ENCODE peak calls at places on chromosomes 12 and 14, in four cellular contexts. Y, D, F and R are unnamed samples. For H3K4me1 and H4K20me1, the result is how much of the 10 kb centered on the place peaks cover.

GRCh38 chr12:111529424-111530368 is 69.4 kb downstream of the ATXN2 start:
- DNase-seq in Y (peak), F (peak), D (peak), R (peak)

GRCh38 chr12:47307680-47308399 is 228.1 kb upstream of the AMIGO2 start:
- DNase-seq in D (peak), Y (peak), F (peak), R (peak)

GRCh38 chr12:130394906-130395305 is 57.2 kb downstream of the PIWIL1 start:
- DNase-seq in F (no peak), Y (no peak), D (no peak), R (no peak)

GRCh38 chr14:38342803-38343202 is 86.9 kb upstream of the CLEC14A start:
- DNase-seq in Y (no peak), F (no peak), D (no peak), R (peak)

GRCh38 chr14:81402123-81402495 is 2.0 kb upstream of the STON2 start:
- DNase-seq in D (no peak), F (no peak), Y (no peak), R (peak)

GRCh38 chr14:67413806-67414769 is 2.1 kb upstream of the PLEK2 start:
- DNase-seq in Y (peak), D (no peak), F (peak), R (peak)

GRCh38 chr14:46499521-46499920 is 152.1 kb downstream of the RPL10L start:
- DNase-seq in F (no peak), Y (no peak), D (no peak), R (no peak)

GRCh38 chr12:92218394-92219077 is 72.9 kb upstream of the BTG1 start:
- DNase-seq in Y (no peak), D (no peak), F (no peak), R (peak)

GRCh38 chr14:29311983-29312382 is 545.4 kb downstream of the FOXG1 start:
- DNase-seq in F (no peak), Y (no peak), D (no peak), R (peak)

GRCh38 chr12:116644806-116645205 is 85.6 kb downstream of the MAP1LC3B2 start:
- DNase-seq in F (no peak), D (no peak), Y (no peak), R (no peak)

GRCh38 chr12:49244161-49244560 is 20.7 kb upstream of the TUBA1C start:
- DNase-seq in Y (no peak), F (no peak), D (no peak), R (peak)

GRCh38 chr12:109310247-109311125 is 1.4 kb upstream of the FOXN4 start:
- DNase-seq in D (peak), Y (no peak), F (no peak), R (no peak)

GRCh38 chr14:74516451-74517155 is 23.0 kb downstream of the ISCA2 start:
- DNase-seq in Y (peak), F (no peak), D (no peak), R (peak)

GRCh38 chr14:48955857-48956256 is 630.3 kb downstream of the RPS29 start:
- DNase-seq in Y (no peak), D (no peak), F (no peak), R (no peak)

GRCh38 chr12:69074559-69075349 is 141.8 kb upstream of the CPM start:
- DNase-seq in F (no peak), D (no peak), Y (no peak), R (no peak)

GRCh38 chr12:3207858-3208257 is 130.7 kb downstream of the TSPAN9 start:
- DNase-seq in Y (no peak), F (peak), D (no peak), R (no peak)

GRCh38 chr12:89507015-89507824 is 17.4 kb downstream of the GALNT4 start:
- DNase-seq in D (no peak), F (no peak), Y (no peak), R (no peak)

GRCh38 chr14:104187931-104188726 is 49.7 kb downstream of the KIF26A start:
- DNase-seq in D (no peak), F (no peak), Y (no peak), R (no peak)

GRCh38 chr14:67480011-67480410 is 8.5 kb downstream of the TMEM229B start:
- DNase-seq in F (no peak), Y (no peak), D (no peak), R (no peak)

DNA sequence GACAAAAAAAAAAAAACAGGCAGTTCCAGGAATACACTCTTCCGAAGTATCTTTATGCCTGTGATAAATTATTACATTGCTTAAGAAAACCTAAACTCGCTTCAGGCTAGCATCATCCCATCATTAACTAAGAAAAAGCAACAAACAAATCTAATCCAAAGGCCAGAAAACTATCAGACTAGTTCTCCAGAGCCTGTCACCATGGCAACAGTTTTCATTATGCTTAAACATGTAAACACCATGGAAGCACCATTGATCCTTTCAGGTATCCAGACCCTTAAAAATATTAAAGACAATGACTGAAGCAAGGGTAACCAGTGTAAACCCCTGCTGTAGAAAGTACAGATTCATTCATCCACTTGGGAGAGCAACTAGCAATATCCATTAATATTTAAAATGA is 9.8 kb downstream of the DAD1 start:
- DNase-seq in F (no peak), D (no peak), Y (no peak), R (peak)
- H3K4me1 ChIP-seq in F (under half), D (under half), Y (under half), R (under half)

GRCh38 chr12:122032570-122032969 is 10.9 kb downstream of the BCL7A start:
- DNase-seq in D (no peak), F (no peak), Y (no peak), R (no peak)

GRCh38 chr12:122029620-122030426 is 8.1 kb downstream of the BCL7A start:
- DNase-seq in Y (no peak), F (no peak), D (no peak), R (no peak)

GRCh38 chr12:122030427-122030825 is 8.7 kb downstream of the BCL7A start:
- DNase-seq in Y (no peak), F (no peak), D (no peak), R (no peak)

GRCh38 chr12:122028601-122029560 is 7.2 kb downstream of the BCL7A start:
- DNase-seq in Y (no peak), F (no peak), D (no peak), R (no peak)

GRCh38 chr12:122031342-122032216 is 9.9 kb downstream of the BCL7A start:
- DNase-seq in F (no peak), D (peak), Y (peak), R (peak)
- H4K20me1 ChIP-seq in F (under half), D (under half), Y (under half), R (under half)

GRCh38 chr14:100653409-100653808 is 66.2 kb upstream of the BEGAIN start:
- DNase-seq in D (no peak), F (no peak), Y (no peak), R (no peak)

GRCh38 chr14:100652739-100653138 is 65.5 kb upstream of the BEGAIN start:
- DNase-seq in D (no peak), Y (no peak), F (no peak), R (no peak)

GRCh38 chr14:100656996-100657395 is 69.7 kb upstream of the DLK1 start:
- DNase-seq in D (no peak), F (no peak), Y (no peak), R (no peak)

GRCh38 chr14:100654025-100654813 is 67.0 kb upstream of the BEGAIN start:
- DNase-seq in Y (no peak), D (no peak), F (no peak), R (no peak)

DNA sequence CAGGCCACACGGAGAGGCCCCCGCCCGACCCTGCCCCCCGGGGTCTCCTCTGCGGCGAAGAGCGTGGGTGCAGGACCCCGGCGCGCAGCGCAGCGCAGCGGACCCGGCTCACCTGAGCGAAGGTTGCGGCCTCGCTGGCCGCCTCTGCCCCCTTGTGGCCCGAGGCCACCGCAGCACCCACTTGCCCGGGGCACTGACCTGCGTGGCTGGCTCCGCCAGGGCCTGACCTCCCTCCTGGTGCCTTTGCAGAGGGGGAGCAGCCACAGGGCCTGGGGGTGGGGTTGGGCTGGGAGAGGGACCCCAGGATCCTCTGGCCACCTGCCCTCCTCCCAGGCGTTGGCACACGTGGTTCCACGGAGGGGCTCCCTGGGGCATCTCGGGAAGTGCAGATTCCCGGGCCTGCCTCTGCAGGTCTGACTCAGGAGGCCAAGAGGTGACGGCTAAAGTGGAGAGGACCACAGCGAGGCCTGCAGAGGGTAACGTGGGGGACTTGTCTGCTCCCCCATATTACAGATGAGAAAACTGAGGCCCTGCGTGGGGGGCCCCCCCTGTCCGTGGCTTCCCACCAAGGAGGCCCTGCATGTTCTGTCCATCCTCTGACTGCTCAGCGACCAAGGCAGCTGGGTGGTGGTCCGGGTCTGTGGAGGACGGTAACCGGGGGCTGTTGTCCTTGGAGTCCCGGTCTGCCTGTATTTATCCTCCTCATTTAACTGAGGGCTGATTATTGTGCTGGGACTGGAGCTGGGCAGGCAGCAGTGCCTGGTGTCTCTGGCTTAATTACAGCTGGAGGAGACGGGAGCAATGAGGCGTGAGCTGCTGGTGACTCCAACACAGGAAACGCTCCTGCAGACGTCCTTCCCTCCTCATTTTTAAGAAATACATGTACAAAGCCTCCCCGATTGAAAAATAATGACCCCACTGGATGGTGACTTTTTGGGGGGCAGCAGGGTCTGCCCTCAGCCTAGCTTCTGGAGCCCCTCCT is 67.9 kb upstream of the BEGAIN start:
- DNase-seq in Y (peak), F (no peak), D (peak), R (peak)
- TF ChIP-seq EZH2phosphoT487 in Y (no peak), F (no peak), D (no peak), R (no peak)

GRCh38 chr14:58805605-58806358 is 168.0 kb downstream of the DACT1 start:
- DNase-seq in D (no peak), Y (peak), F (no peak), R (no peak)
- H3K4me1 ChIP-seq in D (under half), Y (under half), F (under half), R (under half)

GRCh38 chr12:98737327-98737722 is 92.2 kb downstream of the APAF1 start:
- DNase-seq in F (no peak), Y (no peak), D (no peak), R (no peak)

GRCh38 chr12:98740751-98741150 is 95.7 kb downstream of the APAF1 start:
- DNase-seq in D (no peak), F (no peak), Y (no peak), R (no peak)

GRCh38 chr12:98738002-98738401 is 92.9 kb downstream of the APAF1 start:
- DNase-seq in F (no peak), D (no peak), Y (no peak), R (peak)

GRCh38 chr12:98736352-98737326 is 91.5 kb downstream of the APAF1 start:
- DNase-seq in F (no peak), D (no peak), Y (peak), R (no peak)

DNA sequence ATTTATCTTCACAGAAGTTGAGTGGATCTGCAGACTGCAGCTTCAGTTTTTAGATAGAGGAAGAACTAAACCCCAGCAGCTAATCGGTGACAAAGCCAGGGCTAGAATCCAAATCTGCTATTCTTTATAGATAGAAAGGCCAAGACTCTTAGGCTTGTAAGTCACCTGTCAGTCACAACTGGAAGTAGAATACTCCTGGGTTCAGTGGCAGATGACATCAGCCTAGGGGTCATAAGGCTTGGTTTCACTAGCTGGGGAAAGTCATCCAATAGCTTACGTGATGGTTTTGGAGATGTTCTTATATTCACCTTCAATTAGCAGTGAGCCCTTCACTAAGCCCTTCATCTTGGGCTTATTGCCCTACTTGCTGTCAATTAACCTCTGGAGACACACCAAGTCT is 93.4 kb downstream of the APAF1 start:
- DNase-seq in D (no peak), Y (no peak), F (no peak), R (no peak)
- H4K20me1 ChIP-seq in D (under half), Y (under half), F (under half), R (under half)

DNA sequence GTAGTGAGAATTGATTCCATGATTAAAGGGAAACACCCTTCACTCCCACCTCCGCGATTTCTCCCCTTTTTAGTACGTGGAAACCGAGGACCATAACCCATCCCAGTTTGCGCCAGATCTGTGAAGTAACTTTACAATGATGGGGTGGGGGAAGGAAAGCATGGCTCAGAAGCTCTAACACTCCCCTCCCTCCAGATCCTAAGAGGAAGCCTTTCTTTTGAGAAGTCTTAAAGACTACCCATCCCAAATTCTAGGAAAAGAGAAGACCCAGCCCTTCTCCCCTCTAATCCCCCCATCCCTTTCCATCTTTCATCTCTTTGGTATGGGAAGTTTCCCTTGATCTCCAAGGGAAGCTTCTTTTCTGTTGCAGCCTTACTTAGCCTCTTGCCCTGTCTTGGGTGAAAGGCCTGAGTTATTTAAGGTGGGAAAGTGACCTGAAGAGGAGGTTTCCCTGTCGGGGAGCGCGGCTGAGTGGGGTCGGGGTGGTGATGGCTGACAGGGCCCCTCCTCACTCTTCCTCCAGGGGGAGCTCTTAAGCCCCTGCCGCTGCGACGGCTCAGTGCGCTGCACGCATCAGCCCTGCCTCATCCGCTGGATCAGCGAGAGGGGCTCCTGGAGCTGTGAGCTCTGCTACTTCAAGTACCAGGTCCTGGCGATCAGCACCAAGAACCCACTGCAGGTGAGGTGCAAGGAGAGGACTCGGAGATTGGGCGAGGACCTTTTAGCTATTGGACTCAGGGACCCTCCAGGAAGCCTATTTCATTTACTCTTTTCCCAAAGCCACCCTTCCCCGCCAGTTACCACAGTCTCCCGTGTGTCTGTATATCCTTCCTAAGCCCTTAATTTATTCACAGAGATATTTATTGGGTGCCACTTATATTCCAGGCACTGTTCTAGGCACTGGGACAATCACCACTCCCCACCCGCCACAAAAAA is 1.8 kb downstream of the MARCHF9 start:
- DNase-seq in D (peak), Y (peak), F (no peak), R (no peak)
- TF ChIP-seq EZH2phosphoT487 in D (no peak), Y (no peak), F (no peak), R (no peak)

GRCh38 chr14:98370352-98370751 is 901.6 kb downstream of the BCL11B start:
- DNase-seq in D (no peak), F (no peak), Y (no peak), R (no peak)

GRCh38 chr14:98369344-98369743 is 902.7 kb downstream of the BCL11B start:
- DNase-seq in F (no peak), D (no peak), Y (no peak), R (no peak)

GRCh38 chr14:98366429-98366828 is 905.6 kb downstream of the BCL11B start:
- DNase-seq in F (no peak), Y (no peak), D (no peak), R (no peak)

GRCh38 chr14:98368916-98369315 is 903.1 kb downstream of the BCL11B start:
- DNase-seq in F (no peak), Y (no peak), D (no peak), R (no peak)

GRCh38 chr14:98368214-98368613 is 903.8 kb downstream of the BCL11B start:
- DNase-seq in F (no peak), Y (no peak), D (no peak), R (no peak)
- H3K4me1 ChIP-seq in F (under half), Y (under half), D (under half), R (under half)

GRCh38 chr12:64412458-64412857 is 8.3 kb downstream of the XPOT start:
- DNase-seq in D (no peak), Y (no peak), F (no peak), R (no peak)
- H4K20me1 ChIP-seq in D (under half), Y (under half), F (under half), R (under half)

DNA sequence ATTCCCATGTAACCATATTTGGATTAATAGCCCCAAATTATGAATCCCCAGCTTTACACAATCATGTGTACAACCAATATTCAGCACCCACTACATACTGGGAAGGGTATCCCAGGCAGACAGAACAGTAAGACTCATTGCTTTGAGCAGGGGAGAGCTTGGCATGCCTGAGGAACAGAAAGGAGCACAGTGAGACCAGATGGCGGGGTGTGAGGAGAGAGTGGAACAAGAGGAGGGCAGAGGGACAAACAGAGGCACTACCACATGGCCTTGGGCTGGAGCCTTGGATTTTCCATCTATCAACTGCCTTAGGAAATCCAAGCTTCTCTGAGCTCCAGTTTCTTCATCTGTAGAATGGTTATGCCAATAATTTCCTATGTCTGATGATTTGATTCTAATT is 3.8 kb downstream of the DGKA start:
- DNase-seq in Y (no peak), F (no peak), D (no peak), R (no peak)
- TF ChIP-seq EZH2phosphoT487 in Y (no peak), F (no peak), D (no peak), R (no peak)

GRCh38 chr12:106776897-106777296 is 2.4 kb downstream of the RIC8B start:
- DNase-seq in Y (no peak), F (no peak), D (no peak), R (no peak)

GRCh38 chr12:106773286-106773685 is 1.2 kb upstream of the RIC8B start:
- DNase-seq in D (no peak), Y (no peak), F (no peak), R (no peak)

GRCh38 chr12:106771425-106771824 is 3.1 kb upstream of the RIC8B start:
- DNase-seq in Y (no peak), F (no peak), D (no peak), R (no peak)

GRCh38 chr12:106773945-106774807 is at the start of gene RIC8B:
- DNase-seq in D (peak), Y (peak), F (peak), R (peak)

DNA sequence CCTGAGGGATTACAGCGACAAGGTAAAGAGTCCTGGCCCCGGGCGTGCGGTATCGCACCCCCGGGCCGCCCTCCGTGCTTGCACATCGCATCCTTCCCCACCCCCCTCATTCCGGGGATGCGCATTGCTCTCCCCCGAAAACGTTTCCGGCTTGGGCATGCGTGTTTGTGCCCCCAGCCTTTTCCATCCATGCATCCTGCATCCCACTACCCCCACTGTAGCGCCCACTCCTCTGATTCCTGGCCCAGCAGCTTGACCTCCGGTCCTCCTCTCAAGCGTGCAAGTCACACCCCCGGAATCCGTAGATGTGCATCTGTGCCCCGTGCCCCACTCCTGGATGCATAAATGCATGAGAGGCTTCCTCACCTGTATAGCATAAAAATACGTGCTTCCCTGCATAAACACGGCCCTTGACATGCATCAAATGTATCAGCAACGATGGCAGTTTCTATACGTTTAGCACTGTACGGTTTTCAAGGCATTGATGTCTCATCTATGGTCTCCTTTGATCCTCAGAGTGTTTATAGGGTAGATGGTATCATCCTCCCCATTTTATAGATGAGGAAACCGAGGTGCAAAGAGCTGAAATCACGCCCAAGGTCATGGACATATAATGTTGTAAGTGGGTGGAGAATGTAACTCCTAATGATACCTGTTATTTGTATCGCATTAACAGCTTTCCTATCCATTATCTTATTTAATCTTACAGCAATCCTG is 484 bp downstream of the RIC8B start:
- DNase-seq in D (no peak), F (no peak), Y (peak), R (no peak)
- H3K4me1 ChIP-seq in D (under half), F (under half), Y (under half), R (under half)